ENCODE peak calls at places on chromosomes 6 and 20, in eight cellular contexts. One of them, this sample, is unnamed.

GRCh38 chr20:24672886-24673677 is 203.7 kb downstream of the SYNDIG1 start:
- DNase-seq in pancreas: no peak
- DNase-seq in tibial nerve: no peak
- DNase-seq in psoas muscle: no peak
- DNase-seq in body of pancreas: no peak
- DNase-seq in tibial artery: peak; percentile 21
- DNase-seq in esophagus muscularis mucosa: no peak
- DNase-seq in MM.1S: no peak
- DNase-seq in this sample: peak; percentile 11

GRCh38 chr6:7725849-7726415 is at the start of gene BMP6:
- DNase-seq in pancreas: peak; percentile 87
- DNase-seq in tibial artery: peak; percentile 82
- DNase-seq in psoas muscle: peak; percentile 84
- DNase-seq in body of pancreas: peak; percentile 85
- DNase-seq in tibial nerve: peak; percentile 58
- DNase-seq in esophagus muscularis mucosa: peak; percentile 93
- DNase-seq in MM.1S: peak; percentile 90
- DNase-seq in this sample: no peak

GRCh38 chr20:20095114-20095872 is 43.0 kb downstream of the CFAP61 start:
- DNase-seq in psoas muscle: no peak
- DNase-seq in tibial artery: no peak
- DNase-seq in tibial nerve: no peak
- DNase-seq in body of pancreas: no peak
- DNase-seq in esophagus muscularis mucosa: no peak
- DNase-seq in pancreas: no peak
- DNase-seq in MM.1S: no peak
- DNase-seq in this sample: no peak

GRCh38 chr6:153858529-153858928 is 180.5 kb upstream of the OPRM1 start:
- DNase-seq in body of pancreas: no peak
- DNase-seq in MM.1S: no peak
- DNase-seq in tibial nerve: no peak
- DNase-seq in tibial artery: no peak
- DNase-seq in esophagus muscularis mucosa: no peak
- DNase-seq in pancreas: no peak
- DNase-seq in psoas muscle: no peak
- DNase-seq in this sample: no peak

GRCh38 chr6:156250593-156250992 is 526.6 kb upstream of the ARID1B start:
- DNase-seq in tibial nerve: no peak
- DNase-seq in psoas muscle: no peak
- DNase-seq in esophagus muscularis mucosa: no peak
- DNase-seq in tibial artery: no peak
- DNase-seq in pancreas: no peak
- DNase-seq in MM.1S: no peak
- DNase-seq in body of pancreas: no peak
- DNase-seq in this sample: no peak

GRCh38 chr20:6704132-6704861 is 63.2 kb upstream of the BMP2 start:
- DNase-seq in esophagus muscularis mucosa: no peak
- DNase-seq in tibial artery: no peak
- DNase-seq in MM.1S: no peak
- DNase-seq in body of pancreas: peak; percentile 75
- DNase-seq in tibial nerve: no peak
- DNase-seq in psoas muscle: no peak
- DNase-seq in pancreas: peak; percentile 69
- DNase-seq in this sample: no peak

GRCh38 chr20:4763261-4763660 is 41.6 kb downstream of the PRND start:
- DNase-seq in esophagus muscularis mucosa: no peak
- DNase-seq in pancreas: no peak
- DNase-seq in MM.1S: no peak
- DNase-seq in tibial nerve: no peak
- DNase-seq in body of pancreas: no peak
- DNase-seq in tibial artery: no peak
- DNase-seq in psoas muscle: no peak
- DNase-seq in this sample: no peak

GRCh38 chr6:80142586-80142985 is 36.1 kb downstream of the BCKDHB start:
- DNase-seq in tibial artery: no peak
- DNase-seq in pancreas: no peak
- DNase-seq in psoas muscle: no peak
- DNase-seq in MM.1S: no peak
- DNase-seq in body of pancreas: no peak
- DNase-seq in esophagus muscularis mucosa: no peak
- DNase-seq in tibial nerve: no peak
- DNase-seq in this sample: no peak

GRCh38 chr6:139768196-139768595 is 393.7 kb upstream of the CITED2 start:
- DNase-seq in psoas muscle: no peak
- DNase-seq in pancreas: no peak
- DNase-seq in MM.1S: no peak
- DNase-seq in esophagus muscularis mucosa: no peak
- DNase-seq in body of pancreas: no peak
- DNase-seq in tibial artery: no peak
- DNase-seq in tibial nerve: no peak
- DNase-seq in this sample: no peak

GRCh38 chr6:72776456-72776855 is 154.6 kb downstream of the KCNQ5 start:
- DNase-seq in pancreas: no peak
- DNase-seq in body of pancreas: no peak
- DNase-seq in esophagus muscularis mucosa: no peak
- DNase-seq in MM.1S: no peak
- DNase-seq in tibial nerve: no peak
- DNase-seq in tibial artery: no peak
- DNase-seq in psoas muscle: no peak
- DNase-seq in this sample: no peak
- TF ChIP-seq CTCF in pancreas: no peak
- TF ChIP-seq CTCF in body of pancreas: no peak
- TF ChIP-seq CTCF in esophagus muscularis mucosa: no peak
- TF ChIP-seq CTCF in MM.1S: no peak
- TF ChIP-seq CTCF in tibial nerve: no peak
- TF ChIP-seq CTCF in tibial artery: no peak
- TF ChIP-seq CTCF in psoas muscle: no peak
- TF ChIP-seq CTCF in this sample: no peak

GRCh38 chr20:600736-601135 is 9.4 kb downstream of the TCF15 start:
- DNase-seq in MM.1S: no peak
- DNase-seq in psoas muscle: no peak
- DNase-seq in pancreas: no peak
- DNase-seq in esophagus muscularis mucosa: no peak
- DNase-seq in tibial artery: no peak
- DNase-seq in body of pancreas: no peak
- DNase-seq in tibial nerve: no peak
- DNase-seq in this sample: no peak

GRCh38 chr20:600141-600540 is 10.0 kb downstream of the TCF15 start:
- DNase-seq in MM.1S: no peak
- DNase-seq in tibial artery: no peak
- DNase-seq in tibial nerve: no peak
- DNase-seq in pancreas: no peak
- DNase-seq in esophagus muscularis mucosa: no peak
- DNase-seq in psoas muscle: no peak
- DNase-seq in body of pancreas: no peak
- DNase-seq in this sample: no peak

GRCh38 chr20:605237-605636 is 4.9 kb downstream of the TCF15 start:
- DNase-seq in tibial artery: no peak
- DNase-seq in psoas muscle: no peak
- DNase-seq in body of pancreas: no peak
- DNase-seq in MM.1S: no peak
- DNase-seq in esophagus muscularis mucosa: no peak
- DNase-seq in tibial nerve: no peak
- DNase-seq in pancreas: no peak
- DNase-seq in this sample: no peak

GRCh38 chr20:603116-603640 is 6.9 kb downstream of the TCF15 start:
- DNase-seq in tibial nerve: no peak
- DNase-seq in pancreas: no peak
- DNase-seq in esophagus muscularis mucosa: no peak
- DNase-seq in body of pancreas: no peak
- DNase-seq in MM.1S: no peak
- DNase-seq in psoas muscle: no peak
- DNase-seq in tibial artery: no peak
- DNase-seq in this sample: no peak

DNA sequence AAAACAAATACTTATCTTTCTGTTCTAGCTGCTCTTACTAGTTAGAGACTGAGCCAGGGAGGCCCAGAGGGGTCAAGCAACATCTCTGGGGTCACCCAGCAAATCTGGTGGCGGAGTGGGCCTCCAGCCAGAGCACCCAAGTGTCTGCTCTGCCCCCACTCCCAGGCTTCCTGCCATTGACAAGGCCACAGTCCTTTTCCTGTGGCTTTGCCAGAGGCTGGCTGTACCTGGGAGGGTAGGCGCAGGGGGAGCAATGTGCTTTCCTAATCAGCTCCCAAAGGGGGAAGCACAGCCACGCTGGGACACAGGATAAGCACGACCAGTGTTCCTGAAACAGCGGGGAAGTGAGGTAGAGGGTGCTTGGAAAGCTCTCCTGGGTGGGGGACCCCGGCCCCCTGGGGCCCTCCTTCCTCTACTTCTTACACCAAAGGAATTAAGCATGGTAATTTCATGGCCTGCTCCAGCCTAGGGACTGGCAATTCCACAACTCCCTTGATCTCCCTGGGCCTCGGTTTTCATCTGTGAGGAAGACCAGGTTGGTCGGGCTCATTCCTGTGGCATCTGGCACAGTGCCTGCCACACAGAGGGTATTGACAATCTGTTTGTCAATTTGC is 7.6 kb downstream of the TCF15 start:
- DNase-seq in psoas muscle: peak; percentile 40
- DNase-seq in esophagus muscularis mucosa: no peak
- DNase-seq in tibial nerve: no peak
- DNase-seq in MM.1S: no peak
- DNase-seq in pancreas: no peak
- DNase-seq in tibial artery: no peak
- DNase-seq in body of pancreas: no peak
- DNase-seq in this sample: no peak
- H3K27ac ChIP-seq in psoas muscle: peak overlapping the region; percentile 41
- H3K27ac ChIP-seq in esophagus muscularis mucosa: peak overlapping the region; percentile 3
- H3K27ac ChIP-seq in tibial nerve: no peak overlapping the region
- H3K27ac ChIP-seq in MM.1S: no peak overlapping the region
- H3K27ac ChIP-seq in pancreas: no peak overlapping the region
- H3K27ac ChIP-seq in tibial artery: no peak overlapping the region
- H3K27ac ChIP-seq in body of pancreas: no peak overlapping the region
- H3K27ac ChIP-seq in this sample: no peak overlapping the region

GRCh38 chr20:46206025-46206424 is 87.9 kb downstream of the CD40 start:
- DNase-seq in body of pancreas: no peak
- DNase-seq in MM.1S: no peak
- DNase-seq in esophagus muscularis mucosa: no peak
- DNase-seq in tibial nerve: no peak
- DNase-seq in tibial artery: peak; percentile 74
- DNase-seq in pancreas: peak; percentile 50
- DNase-seq in psoas muscle: peak; percentile 40
- DNase-seq in this sample: no peak

GRCh38 chr20:46205349-46205748 is 87.2 kb downstream of the CD40 start:
- DNase-seq in tibial artery: no peak
- DNase-seq in tibial nerve: no peak
- DNase-seq in esophagus muscularis mucosa: no peak
- DNase-seq in pancreas: no peak
- DNase-seq in body of pancreas: no peak
- DNase-seq in psoas muscle: no peak
- DNase-seq in MM.1S: no peak
- DNase-seq in this sample: no peak

GRCh38 chr20:46203510-46203837 is 85.4 kb downstream of the CD40 start:
- DNase-seq in body of pancreas: no peak
- DNase-seq in tibial nerve: no peak
- DNase-seq in esophagus muscularis mucosa: no peak
- DNase-seq in MM.1S: no peak
- DNase-seq in tibial artery: no peak
- DNase-seq in psoas muscle: no peak
- DNase-seq in pancreas: no peak
- DNase-seq in this sample: no peak

GRCh38 chr20:46202758-46203509 is 84.8 kb downstream of the CD40 start:
- DNase-seq in esophagus muscularis mucosa: no peak
- DNase-seq in tibial nerve: peak; percentile 34
- DNase-seq in body of pancreas: no peak
- DNase-seq in MM.1S: no peak
- DNase-seq in tibial artery: peak; percentile 44
- DNase-seq in psoas muscle: peak; percentile 39
- DNase-seq in pancreas: no peak
- DNase-seq in this sample: no peak

GRCh38 chr20:46204594-46205205 is 86.6 kb downstream of the CD40 start:
- DNase-seq in pancreas: no peak
- DNase-seq in tibial nerve: no peak
- DNase-seq in MM.1S: no peak
- DNase-seq in esophagus muscularis mucosa: no peak
- DNase-seq in psoas muscle: no peak
- DNase-seq in body of pancreas: no peak
- DNase-seq in tibial artery: no peak
- DNase-seq in this sample: no peak
- TF ChIP-seq CTCF in pancreas: no peak
- TF ChIP-seq CTCF in tibial nerve: no peak
- TF ChIP-seq CTCF in MM.1S: no peak
- TF ChIP-seq CTCF in esophagus muscularis mucosa: no peak
- TF ChIP-seq CTCF in psoas muscle: no peak
- TF ChIP-seq CTCF in body of pancreas: no peak
- TF ChIP-seq CTCF in tibial artery: no peak
- TF ChIP-seq CTCF in this sample: no peak

GRCh38 chr6:63689421-63689820 is 53.8 kb downstream of the PHF3 start:
- DNase-seq in pancreas: no peak
- DNase-seq in tibial nerve: no peak
- DNase-seq in psoas muscle: no peak
- DNase-seq in tibial artery: no peak
- DNase-seq in esophagus muscularis mucosa: no peak
- DNase-seq in body of pancreas: no peak
- DNase-seq in MM.1S: no peak
- DNase-seq in this sample: no peak

GRCh38 chr6:63690210-63690609 is 54.6 kb downstream of the PHF3 start:
- DNase-seq in pancreas: no peak
- DNase-seq in MM.1S: no peak
- DNase-seq in esophagus muscularis mucosa: no peak
- DNase-seq in body of pancreas: no peak
- DNase-seq in tibial artery: no peak
- DNase-seq in tibial nerve: no peak
- DNase-seq in psoas muscle: no peak
- DNase-seq in this sample: no peak

GRCh38 chr6:63683071-63683603 is 47.5 kb downstream of the PHF3 start:
- DNase-seq in esophagus muscularis mucosa: no peak
- DNase-seq in pancreas: no peak
- DNase-seq in tibial nerve: no peak
- DNase-seq in psoas muscle: no peak
- DNase-seq in tibial artery: no peak
- DNase-seq in body of pancreas: no peak
- DNase-seq in MM.1S: peak; percentile 56
- DNase-seq in this sample: no peak

DNA sequence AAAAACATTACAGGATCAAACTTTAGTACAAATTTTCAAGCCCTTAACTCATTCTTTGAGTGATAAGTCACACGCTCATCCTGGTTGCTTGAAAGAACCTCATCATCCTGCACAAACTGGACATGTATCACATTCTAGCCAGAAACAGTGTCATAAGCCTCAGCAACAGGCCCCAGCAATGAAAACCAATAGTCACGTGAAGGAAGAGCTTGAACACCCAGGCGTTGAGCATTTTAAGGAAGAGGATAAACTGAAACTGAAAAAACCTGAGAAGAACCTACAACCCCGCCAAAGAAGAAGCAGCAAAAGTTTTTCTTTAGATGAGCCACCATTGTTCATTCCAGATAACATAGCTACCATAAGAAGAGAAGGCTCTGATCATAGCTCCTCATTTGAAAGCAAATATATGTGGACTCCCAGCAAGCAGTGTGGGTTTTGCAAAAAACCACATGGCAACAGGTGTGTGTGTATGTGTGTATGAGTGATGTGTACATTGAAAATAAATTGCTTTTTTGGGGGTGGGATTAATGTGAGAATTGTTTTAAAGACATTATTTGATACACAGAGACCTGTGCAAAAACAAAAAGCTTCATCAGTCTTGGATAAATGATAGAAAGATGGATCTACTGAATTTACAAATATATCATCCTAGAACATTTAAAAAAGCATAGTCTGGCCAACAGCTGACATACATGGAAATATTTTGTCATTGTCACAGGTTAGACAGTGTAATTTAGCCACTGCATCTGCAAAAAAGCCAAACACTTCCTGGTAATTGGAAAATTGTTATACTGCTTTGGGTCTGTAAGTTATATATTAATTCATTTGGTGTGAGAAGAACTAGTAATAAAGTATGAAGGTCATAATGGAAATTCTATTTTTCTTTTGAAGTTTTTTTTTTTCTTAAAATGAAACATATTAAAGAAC is 50.1 kb downstream of the PHF3 start:
- DNase-seq in MM.1S: peak; percentile 74
- DNase-seq in pancreas: no peak
- DNase-seq in psoas muscle: no peak
- DNase-seq in esophagus muscularis mucosa: no peak
- DNase-seq in tibial nerve: no peak
- DNase-seq in body of pancreas: no peak
- DNase-seq in tibial artery: no peak
- DNase-seq in this sample: no peak
- H3K27ac ChIP-seq in MM.1S: peak overlapping the region; percentile 69
- H3K27ac ChIP-seq in pancreas: peak overlapping the region; percentile 47
- H3K27ac ChIP-seq in psoas muscle: no peak overlapping the region
- H3K27ac ChIP-seq in esophagus muscularis mucosa: no peak overlapping the region
- H3K27ac ChIP-seq in tibial nerve: no peak overlapping the region
- H3K27ac ChIP-seq in body of pancreas: no peak overlapping the region
- H3K27ac ChIP-seq in tibial artery: no peak overlapping the region
- H3K27ac ChIP-seq in this sample: no peak overlapping the region

This sample was measured in CD4-positive, alpha-beta T cell.